ENCODE peak calls at places on chromosomes 5 and 9, in six cellular contexts. One of them, this sample, is unnamed.

GRCh38 chr9:97766092-97766491 is 69.0 kb upstream of the XPA start:
- DNase-seq in GM12891: no peak
- DNase-seq in H1: no peak
- DNase-seq in HepG2: no peak
- DNase-seq in K562: no peak
- DNase-seq in GM12878: no peak
- DNase-seq in this sample: no peak

GRCh38 chr9:37618817-37619216 is 26.4 kb upstream of the TOMM5 start:
- DNase-seq in GM12891: no peak
- DNase-seq in H1: no peak
- DNase-seq in HepG2: no peak
- DNase-seq in K562: no peak
- DNase-seq in GM12878: no peak
- DNase-seq in this sample: no peak

GRCh38 chr5:151068571-151069197 is 12.2 kb downstream of the TNIP1 start:
- DNase-seq in GM12891: no peak
- DNase-seq in H1: no peak
- DNase-seq in HepG2: no peak
- DNase-seq in K562: no peak
- DNase-seq in GM12878: no peak
- DNase-seq in this sample: no peak

GRCh38 chr9:134892820-134893420 is 12.3 kb downstream of the FCN2 start:
- DNase-seq in GM12891: no peak
- DNase-seq in H1: no peak
- DNase-seq in HepG2: no peak
- DNase-seq in K562: no peak
- DNase-seq in GM12878: no peak
- DNase-seq in this sample: no peak

GRCh38 chr5:140214831-140215230 is 39.8 kb downstream of the CYSTM1 start:
- DNase-seq in GM12891: no peak
- DNase-seq in H1: no peak
- DNase-seq in HepG2: no peak
- DNase-seq in K562: no peak
- DNase-seq in GM12878: no peak
- DNase-seq in this sample: no peak

GRCh38 chr9:84668204-84669007 is 1.1 kb upstream of the NTRK2 start:
- DNase-seq in GM12891: peak
- DNase-seq in H1: peak
- DNase-seq in HepG2: no peak
- DNase-seq in K562: no peak
- DNase-seq in GM12878: no peak
- DNase-seq in this sample: peak

GRCh38 chr5:178291969-178292825 is 59.6 kb upstream of the PHYKPL start:
- DNase-seq in GM12891: no peak
- DNase-seq in H1: no peak
- DNase-seq in HepG2: no peak
- DNase-seq in K562: no peak
- DNase-seq in GM12878: no peak
- DNase-seq in this sample: no peak

GRCh38 chr5:139644646-139645494 is 3.3 kb upstream of the CXXC5 start:
- DNase-seq in GM12891: no peak
- DNase-seq in H1: no peak
- DNase-seq in HepG2: no peak
- DNase-seq in K562: no peak
- DNase-seq in GM12878: no peak
- DNase-seq in this sample: no peak

GRCh38 chr5:67166460-67166871 is 30.1 kb downstream of the CD180 start:
- DNase-seq in GM12891: peak
- DNase-seq in H1: no peak
- DNase-seq in HepG2: no peak
- DNase-seq in K562: no peak
- DNase-seq in GM12878: no peak
- DNase-seq in this sample: peak

GRCh38 chr5:135880278-135880677 is 15.4 kb downstream of the IL9 start:
- DNase-seq in GM12891: no peak
- DNase-seq in H1: peak
- DNase-seq in HepG2: peak
- DNase-seq in K562: peak
- DNase-seq in GM12878: no peak
- DNase-seq in this sample: no peak

GRCh38 chr9:37625262-37626147 is 25.2 kb upstream of the FRMPD1 start:
- DNase-seq in GM12891: no peak
- DNase-seq in H1: no peak
- DNase-seq in HepG2: no peak
- DNase-seq in K562: no peak
- DNase-seq in GM12878: no peak
- DNase-seq in this sample: no peak

GRCh38 chr5:5492087-5492933 is 69.8 kb downstream of the ICE1 start:
- DNase-seq in GM12891: no peak
- DNase-seq in H1: no peak
- DNase-seq in HepG2: peak
- DNase-seq in K562: peak
- DNase-seq in GM12878: peak
- DNase-seq in this sample: peak

GRCh38 chr5:76733049-76733417 is 17.1 kb downstream of the F2R start:
- DNase-seq in GM12891: no peak
- DNase-seq in H1: no peak
- DNase-seq in HepG2: no peak
- DNase-seq in K562: no peak
- DNase-seq in GM12878: peak
- DNase-seq in this sample: no peak

GRCh38 chr5:61114441-61114840 is 47.8 kb downstream of the SMIM15 start:
- DNase-seq in GM12891: no peak
- DNase-seq in H1: no peak
- DNase-seq in HepG2: no peak
- DNase-seq in K562: no peak
- DNase-seq in GM12878: no peak
- DNase-seq in this sample: no peak

GRCh38 chr5:12419075-12419474 is 514.8 kb upstream of the CTNND2 start:
- DNase-seq in GM12891: no peak
- DNase-seq in H1: no peak
- DNase-seq in HepG2: no peak
- DNase-seq in K562: no peak
- DNase-seq in GM12878: no peak
- DNase-seq in this sample: no peak
- TF ChIP-seq POLR2AphosphoS5 in GM12891: no peak
- TF ChIP-seq POLR2AphosphoS5 in H1: no peak
- TF ChIP-seq POLR2AphosphoS5 in HepG2: no peak
- TF ChIP-seq POLR2AphosphoS5 in K562: no peak
- TF ChIP-seq POLR2AphosphoS5 in GM12878: no peak
- TF ChIP-seq POLR2AphosphoS5 in this sample: no peak

DNA sequence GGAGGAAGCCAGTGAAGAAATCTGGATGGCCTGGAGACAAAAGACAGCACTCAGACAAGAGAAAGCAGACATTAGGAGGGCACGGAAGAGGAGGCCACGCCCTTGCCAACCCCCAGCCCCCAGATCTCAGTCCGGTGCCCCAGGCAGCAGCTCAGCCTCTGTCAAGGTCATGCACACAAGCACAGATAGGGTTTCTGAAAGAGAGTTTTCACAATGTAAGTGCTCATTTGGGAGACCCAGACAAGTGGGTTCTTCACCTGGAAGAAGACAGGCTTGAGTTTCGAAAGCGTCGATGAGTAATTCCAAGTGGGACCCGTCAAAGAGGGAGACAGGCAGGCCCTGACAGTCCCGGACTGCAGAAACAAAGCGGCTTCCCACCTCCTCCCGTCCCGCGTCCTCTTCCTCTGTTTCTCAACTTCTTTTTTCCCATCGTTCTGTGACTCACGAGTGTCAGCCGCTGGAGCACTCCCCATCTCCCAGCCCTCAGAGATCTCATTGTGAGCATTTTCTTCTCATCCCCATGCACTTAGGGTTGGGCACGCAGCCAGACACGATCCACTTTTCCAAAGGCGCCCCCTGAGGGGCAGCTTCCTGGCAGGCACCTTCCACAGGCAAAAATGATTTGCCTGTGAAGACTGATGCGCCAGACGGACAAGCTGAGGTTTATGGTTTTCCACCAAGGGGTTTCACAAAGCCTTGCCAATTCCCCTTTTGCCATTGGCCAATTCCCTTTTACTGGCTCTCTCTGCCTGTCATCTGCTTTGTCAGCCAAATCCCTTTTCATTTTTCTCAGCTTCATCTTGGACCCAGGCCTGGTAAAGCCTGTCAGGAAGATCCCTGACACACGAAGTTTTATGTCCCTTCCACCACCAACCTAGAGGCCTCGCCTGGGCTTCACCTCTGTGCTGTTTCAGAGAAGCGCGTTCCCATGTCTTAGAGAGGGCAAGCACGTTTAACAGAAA is 86.4 kb upstream of the ANKRD55 start:
- DNase-seq in GM12891: no peak
- DNase-seq in H1: no peak
- DNase-seq in HepG2: peak
- DNase-seq in K562: no peak
- DNase-seq in GM12878: no peak
- DNase-seq in this sample: no peak
- TF ChIP-seq TAF1 in GM12891: no peak
- TF ChIP-seq TAF1 in H1: no peak
- TF ChIP-seq TAF1 in HepG2: no peak
- TF ChIP-seq TAF1 in K562: no peak
- TF ChIP-seq TAF1 in GM12878: no peak
- TF ChIP-seq TAF1 in this sample: no peak

GRCh38 chr5:176646707-176647029 is 616 bp upstream of the TSPAN17 start:
- DNase-seq in GM12891: no peak
- DNase-seq in H1: no peak
- DNase-seq in HepG2: no peak
- DNase-seq in K562: no peak
- DNase-seq in GM12878: no peak
- DNase-seq in this sample: no peak

GRCh38 chr5:176648467-176649194 is 1.3 kb downstream of the TSPAN17 start:
- DNase-seq in GM12891: no peak
- DNase-seq in H1: no peak
- DNase-seq in HepG2: no peak
- DNase-seq in K562: peak
- DNase-seq in GM12878: no peak
- DNase-seq in this sample: no peak

GRCh38 chr5:176646049-176646706 is 1.1 kb upstream of the TSPAN17 start:
- DNase-seq in GM12891: no peak
- DNase-seq in H1: no peak
- DNase-seq in HepG2: no peak
- DNase-seq in K562: no peak
- DNase-seq in GM12878: no peak
- DNase-seq in this sample: no peak

GRCh38 chr5:176647870-176648466 is 684 bp downstream of the TSPAN17 start:
- DNase-seq in GM12891: no peak
- DNase-seq in H1: peak
- DNase-seq in HepG2: no peak
- DNase-seq in K562: peak
- DNase-seq in GM12878: no peak
- DNase-seq in this sample: no peak

DNA sequence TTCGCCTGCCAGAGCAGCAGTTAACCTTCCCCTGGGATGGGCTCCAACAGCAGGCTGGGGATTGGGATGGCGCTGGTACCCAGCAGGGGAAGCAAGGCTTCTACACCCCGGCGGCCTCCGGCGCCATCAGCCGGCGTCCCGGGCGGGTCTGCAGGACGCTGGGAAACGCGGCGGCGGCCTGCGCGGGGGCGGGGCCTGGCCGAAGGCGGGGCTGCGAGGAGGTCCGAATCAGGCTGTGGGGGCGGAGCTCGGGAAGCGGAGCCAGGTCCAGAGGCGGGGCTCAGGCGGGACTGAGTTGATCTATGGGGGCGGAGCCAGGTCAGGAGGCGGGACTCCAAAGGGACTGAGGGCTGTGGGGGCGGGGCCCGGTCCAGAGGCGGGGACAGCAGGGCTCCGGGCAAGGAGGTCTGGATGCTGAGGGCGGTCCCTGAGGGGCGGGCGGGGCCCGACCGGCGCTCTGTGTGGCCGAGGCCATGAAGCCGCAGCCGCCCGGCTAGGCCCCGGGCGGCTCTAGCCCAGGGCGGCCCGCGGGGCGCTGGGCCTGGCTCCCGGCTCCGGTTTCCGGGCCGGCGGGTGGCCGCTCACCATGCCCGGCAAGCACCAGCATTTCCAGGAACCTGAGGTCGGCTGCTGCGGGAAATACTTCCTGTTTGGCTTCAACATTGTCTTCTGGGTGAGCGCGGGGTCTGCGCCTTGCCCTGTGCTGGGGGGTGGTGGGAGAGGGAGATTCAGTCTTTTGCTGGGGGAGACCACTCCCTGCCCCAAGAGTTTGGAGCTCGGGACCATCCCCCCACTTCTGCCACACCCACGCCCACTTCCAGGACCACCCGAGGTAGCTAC is at the start of gene TSPAN17:
- DNase-seq in GM12891: peak
- DNase-seq in H1: peak
- DNase-seq in HepG2: peak
- DNase-seq in K562: peak
- DNase-seq in GM12878: peak
- DNase-seq in this sample: peak
- TF ChIP-seq POLR2A in GM12891: peak
- TF ChIP-seq POLR2A in H1: no peak
- TF ChIP-seq POLR2A in HepG2: peak
- TF ChIP-seq POLR2A in K562: peak
- TF ChIP-seq POLR2A in GM12878: peak
- TF ChIP-seq POLR2A in this sample: peak

GRCh38 chr9:108060165-108060564 is 570.6 kb upstream of the KLF4 start:
- DNase-seq in GM12891: no peak
- DNase-seq in H1: no peak
- DNase-seq in HepG2: no peak
- DNase-seq in K562: no peak
- DNase-seq in GM12878: no peak
- DNase-seq in this sample: no peak

GRCh38 chr9:108056083-108056804 is 566.7 kb upstream of the KLF4 start:
- DNase-seq in GM12891: no peak
- DNase-seq in H1: no peak
- DNase-seq in HepG2: no peak
- DNase-seq in K562: no peak
- DNase-seq in GM12878: no peak
- DNase-seq in this sample: no peak

GRCh38 chr9:108056805-108057386 is 567.3 kb upstream of the KLF4 start:
- DNase-seq in GM12891: no peak
- DNase-seq in H1: no peak
- DNase-seq in HepG2: no peak
- DNase-seq in K562: no peak
- DNase-seq in GM12878: no peak
- DNase-seq in this sample: no peak

GRCh38 chr9:108058137-108058779 is 568.7 kb upstream of the KLF4 start:
- DNase-seq in GM12891: no peak
- DNase-seq in H1: no peak
- DNase-seq in HepG2: no peak
- DNase-seq in K562: no peak
- DNase-seq in GM12878: no peak
- DNase-seq in this sample: no peak

DNA sequence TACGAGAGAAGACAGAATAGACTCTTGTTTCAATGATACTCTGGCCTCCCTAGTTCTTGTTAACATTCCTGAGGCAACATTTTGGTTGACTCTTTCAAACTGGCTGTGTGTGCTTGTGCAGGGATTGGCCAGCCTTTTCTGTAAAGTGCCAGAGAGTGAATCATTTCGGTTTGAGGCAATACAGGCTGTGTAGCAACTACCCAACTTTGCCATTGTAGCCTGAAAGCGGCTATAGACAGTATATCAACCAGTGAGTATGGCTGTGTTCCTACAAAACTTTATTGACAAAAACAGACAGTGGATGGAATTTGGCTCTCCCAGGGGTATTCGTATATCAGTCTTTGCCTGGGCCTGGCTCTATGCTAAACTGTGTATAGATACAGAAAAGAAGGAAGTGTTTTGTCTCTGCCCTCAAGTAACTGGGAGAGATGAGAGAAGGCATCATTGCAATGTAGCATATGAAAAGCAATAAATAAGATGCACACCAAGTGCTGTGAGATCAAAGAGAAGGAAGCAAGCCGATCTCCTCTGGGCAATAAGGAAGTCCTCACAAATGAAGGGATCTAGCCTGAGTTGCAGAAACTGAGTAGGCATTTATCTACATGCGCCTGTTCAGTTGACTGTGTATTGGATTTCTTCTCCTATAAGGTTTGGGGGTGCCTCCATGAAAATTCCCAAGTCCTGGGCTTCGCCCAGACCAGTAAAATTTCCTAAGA is 568.0 kb upstream of the KLF4 start:
- DNase-seq in GM12891: no peak
- DNase-seq in H1: no peak
- DNase-seq in HepG2: no peak
- DNase-seq in K562: no peak
- DNase-seq in GM12878: no peak
- DNase-seq in this sample: no peak
- TF ChIP-seq POLR2AphosphoS5 in GM12891: no peak
- TF ChIP-seq POLR2AphosphoS5 in H1: no peak
- TF ChIP-seq POLR2AphosphoS5 in HepG2: no peak
- TF ChIP-seq POLR2AphosphoS5 in K562: no peak
- TF ChIP-seq POLR2AphosphoS5 in GM12878: no peak
- TF ChIP-seq POLR2AphosphoS5 in this sample: no peak

This sample was measured in GM12892.